ENCODE peak calls at places on chromosomes 6 and 20, in nine cellular contexts. One of them, this sample, is unnamed.

GRCh38 chr6:5950448-5950847 is 56.3 kb downstream of the NRN1 start:
- DNase-seq in RWPE1: no peak
- DNase-seq in foreskin keratinocyte: no peak
- DNase-seq in CD4-positive, CD25-positive, alpha-beta regulatory T cell: peak
- DNase-seq in AG04450: no peak
- DNase-seq in breast epithelium: no peak
- DNase-seq in tibial nerve: no peak
- DNase-seq in H1: peak
- DNase-seq in aorta: no peak
- DNase-seq in this sample: peak

GRCh38 chr6:109305028-109305427 is 77.2 kb downstream of the CD164 start:
- DNase-seq in RWPE1: no peak
- DNase-seq in foreskin keratinocyte: no peak
- DNase-seq in CD4-positive, CD25-positive, alpha-beta regulatory T cell: no peak
- DNase-seq in AG04450: no peak
- DNase-seq in breast epithelium: no peak
- DNase-seq in tibial nerve: no peak
- DNase-seq in H1: no peak
- DNase-seq in aorta: no peak
- DNase-seq in this sample: no peak

GRCh38 chr20:17747431-17747846 is 47.7 kb downstream of the BANF2 start:
- DNase-seq in RWPE1: peak
- DNase-seq in foreskin keratinocyte: peak
- DNase-seq in CD4-positive, CD25-positive, alpha-beta regulatory T cell: no peak
- DNase-seq in AG04450: peak
- DNase-seq in breast epithelium: no peak
- DNase-seq in tibial nerve: no peak
- DNase-seq in H1: no peak
- DNase-seq in aorta: no peak
- DNase-seq in this sample: no peak

GRCh38 chr6:140849441-140849840 is 1283.3 kb upstream of the GJE1 start:
- DNase-seq in RWPE1: no peak
- DNase-seq in foreskin keratinocyte: no peak
- DNase-seq in CD4-positive, CD25-positive, alpha-beta regulatory T cell: no peak
- DNase-seq in AG04450: no peak
- DNase-seq in breast epithelium: no peak
- DNase-seq in tibial nerve: no peak
- DNase-seq in H1: no peak
- DNase-seq in aorta: no peak
- DNase-seq in this sample: no peak

GRCh38 chr6:168035661-168036616 is 38.5 kb downstream of the KIF25 start:
- DNase-seq in RWPE1: peak
- DNase-seq in foreskin keratinocyte: peak
- DNase-seq in CD4-positive, CD25-positive, alpha-beta regulatory T cell: peak
- DNase-seq in AG04450: no peak
- DNase-seq in breast epithelium: no peak
- DNase-seq in tibial nerve: no peak
- DNase-seq in H1: no peak
- DNase-seq in aorta: no peak
- DNase-seq in this sample: no peak

GRCh38 chr20:60649541-60649940 is 602.5 kb upstream of the CDH4 start:
- DNase-seq in RWPE1: no peak
- DNase-seq in foreskin keratinocyte: no peak
- DNase-seq in CD4-positive, CD25-positive, alpha-beta regulatory T cell: no peak
- DNase-seq in AG04450: no peak
- DNase-seq in breast epithelium: no peak
- DNase-seq in tibial nerve: no peak
- DNase-seq in H1: no peak
- DNase-seq in aorta: no peak
- DNase-seq in this sample: no peak

GRCh38 chr6:19669206-19669605 is 168.0 kb upstream of the ID4 start:
- DNase-seq in RWPE1: no peak
- DNase-seq in foreskin keratinocyte: no peak
- DNase-seq in CD4-positive, CD25-positive, alpha-beta regulatory T cell: no peak
- DNase-seq in AG04450: no peak
- DNase-seq in breast epithelium: no peak
- DNase-seq in tibial nerve: no peak
- DNase-seq in H1: no peak
- DNase-seq in aorta: no peak
- DNase-seq in this sample: no peak

GRCh38 chr20:60053125-60053812 is 95.0 kb downstream of the CDH26 start:
- DNase-seq in RWPE1: no peak
- DNase-seq in foreskin keratinocyte: no peak
- DNase-seq in CD4-positive, CD25-positive, alpha-beta regulatory T cell: no peak
- DNase-seq in AG04450: no peak
- DNase-seq in breast epithelium: no peak
- DNase-seq in tibial nerve: no peak
- DNase-seq in H1: no peak
- DNase-seq in aorta: peak
- DNase-seq in this sample: no peak

GRCh38 chr6:3455490-3456394 is 1.1 kb downstream of the SLC22A23 start:
- DNase-seq in RWPE1: peak
- DNase-seq in foreskin keratinocyte: no peak
- DNase-seq in CD4-positive, CD25-positive, alpha-beta regulatory T cell: no peak
- DNase-seq in AG04450: no peak
- DNase-seq in breast epithelium: no peak
- DNase-seq in tibial nerve: no peak
- DNase-seq in H1: peak
- DNase-seq in aorta: peak
- DNase-seq in this sample: no peak

GRCh38 chr20:56207656-56208055 is 40.9 kb upstream of the MC3R start:
- DNase-seq in RWPE1: no peak
- DNase-seq in foreskin keratinocyte: no peak
- DNase-seq in CD4-positive, CD25-positive, alpha-beta regulatory T cell: no peak
- DNase-seq in AG04450: no peak
- DNase-seq in breast epithelium: no peak
- DNase-seq in tibial nerve: no peak
- DNase-seq in H1: no peak
- DNase-seq in aorta: no peak
- DNase-seq in this sample: no peak

GRCh38 chr20:9112541-9113515 is 43.9 kb downstream of the PLCB4 start:
- DNase-seq in RWPE1: peak
- DNase-seq in foreskin keratinocyte: peak
- DNase-seq in CD4-positive, CD25-positive, alpha-beta regulatory T cell: no peak
- DNase-seq in AG04450: peak
- DNase-seq in breast epithelium: no peak
- DNase-seq in tibial nerve: no peak
- DNase-seq in H1: no peak
- DNase-seq in aorta: no peak
- DNase-seq in this sample: no peak

GRCh38 chr6:87700351-87700728 is 1.7 kb downstream of the AKIRIN2 start:
- DNase-seq in RWPE1: no peak
- DNase-seq in foreskin keratinocyte: no peak
- DNase-seq in CD4-positive, CD25-positive, alpha-beta regulatory T cell: no peak
- DNase-seq in AG04450: no peak
- DNase-seq in breast epithelium: no peak
- DNase-seq in tibial nerve: no peak
- DNase-seq in H1: no peak
- DNase-seq in aorta: no peak
- DNase-seq in this sample: no peak

GRCh38 chr6:141990840-141991239 is 141.9 kb upstream of the GJE1 start:
- DNase-seq in RWPE1: no peak
- DNase-seq in foreskin keratinocyte: no peak
- DNase-seq in CD4-positive, CD25-positive, alpha-beta regulatory T cell: no peak
- DNase-seq in AG04450: no peak
- DNase-seq in breast epithelium: no peak
- DNase-seq in tibial nerve: no peak
- DNase-seq in H1: no peak
- DNase-seq in aorta: no peak
- DNase-seq in this sample: no peak

GRCh38 chr20:61311656-61312387 is 59.8 kb downstream of the CDH4 start:
- DNase-seq in RWPE1: no peak
- DNase-seq in foreskin keratinocyte: peak
- DNase-seq in CD4-positive, CD25-positive, alpha-beta regulatory T cell: no peak
- DNase-seq in AG04450: no peak
- DNase-seq in breast epithelium: no peak
- DNase-seq in tibial nerve: no peak
- DNase-seq in H1: no peak
- DNase-seq in aorta: no peak
- DNase-seq in this sample: no peak

GRCh38 chr20:51953731-51954340 is 151.5 kb upstream of the SALL4 start:
- DNase-seq in RWPE1: no peak
- DNase-seq in foreskin keratinocyte: no peak
- DNase-seq in CD4-positive, CD25-positive, alpha-beta regulatory T cell: no peak
- DNase-seq in AG04450: no peak
- DNase-seq in breast epithelium: no peak
- DNase-seq in tibial nerve: no peak
- DNase-seq in H1: no peak
- DNase-seq in aorta: no peak
- DNase-seq in this sample: no peak

GRCh38 chr20:63697868-63698545 is 1.6 kb downstream of the TNFRSF6B start:
- DNase-seq in RWPE1: no peak
- DNase-seq in foreskin keratinocyte: peak
- DNase-seq in CD4-positive, CD25-positive, alpha-beta regulatory T cell: no peak
- DNase-seq in AG04450: no peak
- DNase-seq in breast epithelium: peak
- DNase-seq in tibial nerve: no peak
- DNase-seq in H1: peak
- DNase-seq in aorta: peak
- DNase-seq in this sample: no peak

GRCh38 chr20:24914388-24915241 is 34.5 kb upstream of the CST7 start:
- DNase-seq in RWPE1: no peak
- DNase-seq in foreskin keratinocyte: no peak
- DNase-seq in CD4-positive, CD25-positive, alpha-beta regulatory T cell: no peak
- DNase-seq in AG04450: no peak
- DNase-seq in breast epithelium: no peak
- DNase-seq in tibial nerve: no peak
- DNase-seq in H1: peak
- DNase-seq in aorta: no peak
- DNase-seq in this sample: no peak

GRCh38 chr6:149031545-149032317 is 284.9 kb downstream of the UST start:
- DNase-seq in RWPE1: peak
- DNase-seq in foreskin keratinocyte: peak
- DNase-seq in CD4-positive, CD25-positive, alpha-beta regulatory T cell: peak
- DNase-seq in AG04450: peak
- DNase-seq in breast epithelium: peak
- DNase-seq in tibial nerve: no peak
- DNase-seq in H1: no peak
- DNase-seq in aorta: no peak
- DNase-seq in this sample: no peak

GRCh38 chr6:26607434-26608230 is 10.9 kb downstream of the ABT1 start:
- DNase-seq in RWPE1: peak
- DNase-seq in foreskin keratinocyte: peak
- DNase-seq in CD4-positive, CD25-positive, alpha-beta regulatory T cell: peak
- DNase-seq in AG04450: peak
- DNase-seq in breast epithelium: no peak
- DNase-seq in tibial nerve: no peak
- DNase-seq in H1: no peak
- DNase-seq in aorta: no peak
- DNase-seq in this sample: no peak

GRCh38 chr20:15011631-15012030 is 674.2 kb upstream of the FLRT3 start:
- DNase-seq in RWPE1: no peak
- DNase-seq in foreskin keratinocyte: no peak
- DNase-seq in CD4-positive, CD25-positive, alpha-beta regulatory T cell: no peak
- DNase-seq in AG04450: no peak
- DNase-seq in breast epithelium: no peak
- DNase-seq in tibial nerve: no peak
- DNase-seq in H1: no peak
- DNase-seq in aorta: no peak
- DNase-seq in this sample: no peak

GRCh38 chr6:7237653-7238190 is 75.3 kb downstream of the SSR1 start:
- DNase-seq in RWPE1: no peak
- DNase-seq in foreskin keratinocyte: no peak
- DNase-seq in CD4-positive, CD25-positive, alpha-beta regulatory T cell: no peak
- DNase-seq in AG04450: no peak
- DNase-seq in breast epithelium: no peak
- DNase-seq in tibial nerve: no peak
- DNase-seq in H1: no peak
- DNase-seq in aorta: no peak
- DNase-seq in this sample: no peak

GRCh38 chr6:11938285-11938890 is 73.7 kb upstream of the HIVEP1 start:
- DNase-seq in RWPE1: no peak
- DNase-seq in foreskin keratinocyte: no peak
- DNase-seq in CD4-positive, CD25-positive, alpha-beta regulatory T cell: no peak
- DNase-seq in AG04450: no peak
- DNase-seq in breast epithelium: no peak
- DNase-seq in tibial nerve: no peak
- DNase-seq in H1: no peak
- DNase-seq in aorta: no peak
- DNase-seq in this sample: peak

GRCh38 chr6:125098253-125098652 is 55.3 kb upstream of the TPD52L1 start:
- DNase-seq in RWPE1: no peak
- DNase-seq in foreskin keratinocyte: no peak
- DNase-seq in CD4-positive, CD25-positive, alpha-beta regulatory T cell: no peak
- DNase-seq in AG04450: no peak
- DNase-seq in breast epithelium: no peak
- DNase-seq in tibial nerve: no peak
- DNase-seq in H1: no peak
- DNase-seq in aorta: no peak
- DNase-seq in this sample: no peak
- H3K27ac ChIP-seq in RWPE1: no peak
- H3K27ac ChIP-seq in foreskin keratinocyte: no peak
- H3K27ac ChIP-seq in CD4-positive, CD25-positive, alpha-beta regulatory T cell: no peak
- H3K27ac ChIP-seq in AG04450: no peak
- H3K27ac ChIP-seq in breast epithelium: no peak
- H3K27ac ChIP-seq in tibial nerve: no peak
- H3K27ac ChIP-seq in H1: no peak
- H3K27ac ChIP-seq in aorta: no peak
- H3K27ac ChIP-seq in this sample: no peak

GRCh38 chr6:37501632-37502466 is 2.2 kb upstream of the CCDC167 start:
- DNase-seq in RWPE1: no peak
- DNase-seq in foreskin keratinocyte: no peak
- DNase-seq in CD4-positive, CD25-positive, alpha-beta regulatory T cell: peak
- DNase-seq in AG04450: no peak
- DNase-seq in breast epithelium: no peak
- DNase-seq in tibial nerve: no peak
- DNase-seq in H1: no peak
- DNase-seq in aorta: peak
- DNase-seq in this sample: no peak
- H3K27ac ChIP-seq in RWPE1: no peak
- H3K27ac ChIP-seq in foreskin keratinocyte: no peak
- H3K27ac ChIP-seq in CD4-positive, CD25-positive, alpha-beta regulatory T cell: peak
- H3K27ac ChIP-seq in AG04450: no peak
- H3K27ac ChIP-seq in breast epithelium: no peak
- H3K27ac ChIP-seq in tibial nerve: peak
- H3K27ac ChIP-seq in H1: no peak
- H3K27ac ChIP-seq in aorta: no peak
- H3K27ac ChIP-seq in this sample: no peak

DNA sequence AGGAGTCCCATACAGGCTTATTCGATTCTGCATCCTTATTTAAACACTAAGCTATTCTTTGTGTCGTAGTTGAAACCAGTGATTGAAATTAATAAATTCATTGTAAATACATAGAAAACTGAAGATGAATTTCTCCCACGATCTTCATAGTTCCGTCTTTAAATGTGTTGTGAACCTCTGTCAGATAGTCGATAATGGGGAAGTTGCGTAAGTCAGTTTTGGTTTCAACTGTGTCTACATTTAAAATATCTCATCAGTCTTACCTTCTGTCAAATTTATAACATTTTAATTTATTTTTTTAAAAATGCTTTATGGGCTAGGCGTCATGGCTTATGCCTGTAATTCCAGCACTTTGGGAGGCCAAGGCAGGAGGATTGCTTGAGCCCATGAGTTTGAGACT is 12.7 kb downstream of the STX11 start:
- DNase-seq in RWPE1: no peak
- DNase-seq in foreskin keratinocyte: no peak
- DNase-seq in CD4-positive, CD25-positive, alpha-beta regulatory T cell: no peak
- DNase-seq in AG04450: no peak
- DNase-seq in breast epithelium: no peak
- DNase-seq in tibial nerve: no peak
- DNase-seq in H1: no peak
- DNase-seq in aorta: no peak
- DNase-seq in this sample: no peak
- H3K27ac ChIP-seq in RWPE1: no peak
- H3K27ac ChIP-seq in foreskin keratinocyte: no peak
- H3K27ac ChIP-seq in CD4-positive, CD25-positive, alpha-beta regulatory T cell: no peak
- H3K27ac ChIP-seq in AG04450: no peak
- H3K27ac ChIP-seq in breast epithelium: no peak
- H3K27ac ChIP-seq in tibial nerve: no peak
- H3K27ac ChIP-seq in H1: no peak
- H3K27ac ChIP-seq in aorta: no peak
- H3K27ac ChIP-seq in this sample: no peak

GRCh38 chr6:1322206-1322605 is 10.3 kb downstream of the FOXQ1 start:
- DNase-seq in RWPE1: no peak
- DNase-seq in foreskin keratinocyte: no peak
- DNase-seq in CD4-positive, CD25-positive, alpha-beta regulatory T cell: no peak
- DNase-seq in AG04450: no peak
- DNase-seq in breast epithelium: no peak
- DNase-seq in tibial nerve: no peak
- DNase-seq in H1: no peak
- DNase-seq in aorta: no peak
- DNase-seq in this sample: no peak
- H3K27ac ChIP-seq in RWPE1: no peak
- H3K27ac ChIP-seq in foreskin keratinocyte: no peak
- H3K27ac ChIP-seq in CD4-positive, CD25-positive, alpha-beta regulatory T cell: no peak
- H3K27ac ChIP-seq in AG04450: no peak
- H3K27ac ChIP-seq in breast epithelium: no peak
- H3K27ac ChIP-seq in tibial nerve: no peak
- H3K27ac ChIP-seq in H1: no peak
- H3K27ac ChIP-seq in aorta: no peak
- H3K27ac ChIP-seq in this sample: no peak

This sample was measured in iPS DF 6.9.